ENCODE peak calls at places on chromosome 2, in nine cellular contexts. R, W, X, T, J, O, E, I and P are unnamed samples.
A peak's percentile ranks its signal among the peaks of the same experiment; 100 is the strongest.

GRCh38 chr2:241904011-241904718 is 34.6 kb downstream of the RTP5 start:
- DNase-seq in J (no peak), R (peak; percentile 54), O (no peak), I (no peak), E (no peak), T (no peak), W (no peak), X (no peak), P (no peak)

GRCh38 chr2:118665784-118666529 is 181.5 kb downstream of the EN1 start:
- DNase-seq in O (no peak), I (no peak), W (no peak), R (no peak), T (no peak), J (no peak), E (no peak), X (no peak), P (no peak)

GRCh38 chr2:148524519-148524919 is 120.0 kb upstream of the EPC2 start:
- DNase-seq in O (no peak), T (no peak), E (no peak), W (no peak), I (peak; percentile 60), J (peak; percentile 72), X (no peak), R (no peak), P (no peak)

GRCh38 chr2:64582774-64583340 is 58.7 kb downstream of the AFTPH start:
- DNase-seq in O (no peak), J (no peak), R (no peak), W (no peak), X (no peak), T (no peak), E (no peak), I (no peak), P (no peak)

GRCh38 chr2:119897996-119898395 is 114.9 kb upstream of the EPB41L5 start:
- DNase-seq in I (no peak), W (no peak), E (no peak), R (no peak), O (no peak), X (no peak), T (no peak), J (no peak), P (no peak)

GRCh38 chr2:206535587-206535986 is 92.3 kb downstream of the ADAM23 start:
- DNase-seq in O (no peak), I (no peak), J (no peak), R (no peak), X (no peak), E (no peak), W (no peak), T (no peak), P (no peak)

GRCh38 chr2:181074457-181074856 is 94.1 kb downstream of the UBE2E3 start:
- DNase-seq in T (no peak), X (peak; percentile 37), R (no peak), O (no peak), J (no peak), W (no peak), I (no peak), E (no peak), P (no peak)

GRCh38 chr2:186459009-186459408 is 27.1 kb upstream of the ZC3H15 start:
- DNase-seq in J (no peak), X (peak; percentile 49), R (no peak), T (no peak), E (no peak), W (peak; percentile 38), O (peak; percentile 42), I (no peak), P (peak; percentile 28)

GRCh38 chr2:219430633-219431615 is 3.7 kb upstream of the SPEG start:
- DNase-seq in J (no peak), W (peak; percentile 22), T (peak; percentile 60), O (peak; percentile 61), I (no peak), E (no peak), X (peak; percentile 29), R (peak; percentile 22), P (peak; percentile 60)

GRCh38 chr2:157279331-157279730 is 21.8 kb downstream of the GALNT5 start:
- DNase-seq in E (no peak), J (no peak), W (no peak), I (no peak), T (no peak), O (no peak), R (no peak), X (no peak), P (no peak)

GRCh38 chr2:63642941-63643340 is 54.2 kb downstream of the MDH1 start:
- DNase-seq in X (no peak), E (no peak), R (no peak), I (no peak), W (no peak), T (no peak), J (no peak), O (no peak), P (no peak)